ENCODE peak calls at places on chromosomes 2 and 18, in eight cellular contexts. One of them, this sample, is unnamed.

GRCh38 chr18:28494151-28494550 is 317.2 kb upstream of the CDH2 start:
- DNase-seq in HCT116: no peak
- DNase-seq in mammary epithelial cell: no peak
- DNase-seq in WERI-Rb-1: no peak
- DNase-seq in transverse colon: no peak
- DNase-seq in H9: no peak
- DNase-seq in lower lobe of right lung: no peak
- DNase-seq in neural progenitor cell: no peak
- DNase-seq in this sample: no peak

GRCh38 chr2:188976545-188977268 is 2.5 kb downstream of the COL3A1 start:
- DNase-seq in HCT116: peak; percentile 16
- DNase-seq in mammary epithelial cell: no peak
- DNase-seq in WERI-Rb-1: no peak
- DNase-seq in transverse colon: no peak
- DNase-seq in H9: no peak
- DNase-seq in lower lobe of right lung: no peak
- DNase-seq in neural progenitor cell: no peak
- DNase-seq in this sample: peak; percentile 8

GRCh38 chr18:13684546-13684945 is 41.8 kb downstream of the FAM210A start:
- DNase-seq in HCT116: no peak
- DNase-seq in mammary epithelial cell: no peak
- DNase-seq in WERI-Rb-1: no peak
- DNase-seq in transverse colon: no peak
- DNase-seq in H9: no peak
- DNase-seq in lower lobe of right lung: no peak
- DNase-seq in neural progenitor cell: no peak
- DNase-seq in this sample: no peak

GRCh38 chr2:73259276-73259675 is 25.0 kb downstream of the FBXO41 start:
- DNase-seq in HCT116: no peak
- DNase-seq in mammary epithelial cell: no peak
- DNase-seq in WERI-Rb-1: no peak
- DNase-seq in transverse colon: no peak
- DNase-seq in H9: no peak
- DNase-seq in lower lobe of right lung: no peak
- DNase-seq in neural progenitor cell: no peak
- DNase-seq in this sample: no peak

GRCh38 chr2:45177870-45178269 is 168.6 kb upstream of the SIX2 start:
- DNase-seq in HCT116: no peak
- DNase-seq in mammary epithelial cell: peak; percentile 97
- DNase-seq in WERI-Rb-1: no peak
- DNase-seq in transverse colon: no peak
- DNase-seq in H9: no peak
- DNase-seq in lower lobe of right lung: no peak
- DNase-seq in neural progenitor cell: no peak
- DNase-seq in this sample: peak; percentile 72

GRCh38 chr2:240429872-240430491 is 5.5 kb upstream of the GPC1 start:
- DNase-seq in HCT116: no peak
- DNase-seq in mammary epithelial cell: no peak
- DNase-seq in WERI-Rb-1: peak; percentile 32
- DNase-seq in transverse colon: no peak
- DNase-seq in H9: peak; percentile 39
- DNase-seq in lower lobe of right lung: peak; percentile 31
- DNase-seq in neural progenitor cell: no peak
- DNase-seq in this sample: no peak

GRCh38 chr18:59453468-59453961 is 94.5 kb upstream of the LMAN1 start:
- DNase-seq in HCT116: no peak
- DNase-seq in mammary epithelial cell: no peak
- DNase-seq in WERI-Rb-1: no peak
- DNase-seq in transverse colon: no peak
- DNase-seq in H9: no peak
- DNase-seq in lower lobe of right lung: no peak
- DNase-seq in neural progenitor cell: no peak
- DNase-seq in this sample: no peak

GRCh38 chr2:3566806-3567205 is 8.3 kb upstream of the RPS7 start:
- DNase-seq in HCT116: no peak
- DNase-seq in mammary epithelial cell: no peak
- DNase-seq in WERI-Rb-1: no peak
- DNase-seq in transverse colon: no peak
- DNase-seq in H9: no peak
- DNase-seq in lower lobe of right lung: no peak
- DNase-seq in neural progenitor cell: no peak
- DNase-seq in this sample: no peak

GRCh38 chr2:1517786-1518500 is 104.7 kb downstream of the TPO start:
- DNase-seq in HCT116: no peak
- DNase-seq in mammary epithelial cell: no peak
- DNase-seq in WERI-Rb-1: no peak
- DNase-seq in transverse colon: no peak
- DNase-seq in H9: no peak
- DNase-seq in lower lobe of right lung: no peak
- DNase-seq in neural progenitor cell: no peak
- DNase-seq in this sample: no peak

GRCh38 chr2:48755473-48755872 is at the start of gene LHCGR:
- DNase-seq in HCT116: no peak
- DNase-seq in mammary epithelial cell: no peak
- DNase-seq in WERI-Rb-1: no peak
- DNase-seq in transverse colon: no peak
- DNase-seq in H9: peak; percentile 74
- DNase-seq in lower lobe of right lung: peak; percentile 49
- DNase-seq in neural progenitor cell: peak; percentile 69
- DNase-seq in this sample: no peak

GRCh38 chr2:127572841-127573240 is 37.4 kb downstream of the MYO7B start:
- DNase-seq in HCT116: no peak
- DNase-seq in mammary epithelial cell: no peak
- DNase-seq in WERI-Rb-1: no peak
- DNase-seq in transverse colon: no peak
- DNase-seq in H9: no peak
- DNase-seq in lower lobe of right lung: no peak
- DNase-seq in neural progenitor cell: no peak
- DNase-seq in this sample: no peak

GRCh38 chr2:50143822-50144575 is 887.9 kb downstream of the NRXN1 start:
- DNase-seq in HCT116: no peak
- DNase-seq in mammary epithelial cell: peak; percentile 41
- DNase-seq in WERI-Rb-1: peak; percentile 19
- DNase-seq in transverse colon: no peak
- DNase-seq in H9: no peak
- DNase-seq in lower lobe of right lung: no peak
- DNase-seq in neural progenitor cell: peak; percentile 52
- DNase-seq in this sample: peak; percentile 45

GRCh38 chr2:64624108-64624610 is 29.6 kb downstream of the SERTAD2 start:
- DNase-seq in HCT116: no peak
- DNase-seq in mammary epithelial cell: no peak
- DNase-seq in WERI-Rb-1: no peak
- DNase-seq in transverse colon: no peak
- DNase-seq in H9: no peak
- DNase-seq in lower lobe of right lung: no peak
- DNase-seq in neural progenitor cell: no peak
- DNase-seq in this sample: no peak

GRCh38 chr2:64620661-64621060 is 33.1 kb downstream of the SERTAD2 start:
- DNase-seq in HCT116: no peak
- DNase-seq in mammary epithelial cell: no peak
- DNase-seq in WERI-Rb-1: no peak
- DNase-seq in transverse colon: no peak
- DNase-seq in H9: no peak
- DNase-seq in lower lobe of right lung: no peak
- DNase-seq in neural progenitor cell: no peak
- DNase-seq in this sample: no peak

GRCh38 chr2:64623232-64623879 is 30.4 kb downstream of the SERTAD2 start:
- DNase-seq in HCT116: no peak
- DNase-seq in mammary epithelial cell: no peak
- DNase-seq in WERI-Rb-1: no peak
- DNase-seq in transverse colon: no peak
- DNase-seq in H9: no peak
- DNase-seq in lower lobe of right lung: no peak
- DNase-seq in neural progenitor cell: no peak
- DNase-seq in this sample: no peak

GRCh38 chr2:64624862-64625261 is 28.9 kb downstream of the SERTAD2 start:
- DNase-seq in HCT116: no peak
- DNase-seq in mammary epithelial cell: no peak
- DNase-seq in WERI-Rb-1: no peak
- DNase-seq in transverse colon: no peak
- DNase-seq in H9: no peak
- DNase-seq in lower lobe of right lung: no peak
- DNase-seq in neural progenitor cell: no peak
- DNase-seq in this sample: no peak

GRCh38 chr2:64622443-64623231 is 31.1 kb downstream of the SERTAD2 start:
- DNase-seq in HCT116: no peak
- DNase-seq in mammary epithelial cell: no peak
- DNase-seq in WERI-Rb-1: no peak
- DNase-seq in transverse colon: no peak
- DNase-seq in H9: peak; percentile 59
- DNase-seq in lower lobe of right lung: no peak
- DNase-seq in neural progenitor cell: peak; percentile 63
- DNase-seq in this sample: no peak
- TF ChIP-seq CTCF in HCT116: no peak
- TF ChIP-seq CTCF in mammary epithelial cell: no peak
- TF ChIP-seq CTCF in WERI-Rb-1: peak; percentile 2
- TF ChIP-seq CTCF in transverse colon: no peak
- TF ChIP-seq CTCF in H9: peak; percentile 55
- TF ChIP-seq CTCF in lower lobe of right lung: peak; percentile 12
- TF ChIP-seq CTCF in neural progenitor cell: peak; percentile 42
- TF ChIP-seq CTCF in this sample: no peak

GRCh38 chr2:122542646-122543045 is 787.2 kb downstream of the TSN start:
- DNase-seq in HCT116: no peak
- DNase-seq in mammary epithelial cell: no peak
- DNase-seq in WERI-Rb-1: no peak
- DNase-seq in transverse colon: no peak
- DNase-seq in H9: no peak
- DNase-seq in lower lobe of right lung: no peak
- DNase-seq in neural progenitor cell: no peak
- DNase-seq in this sample: no peak
- H3K27ac ChIP-seq in HCT116: no peak overlapping the region
- H3K27ac ChIP-seq in mammary epithelial cell: no peak overlapping the region
- H3K27ac ChIP-seq in WERI-Rb-1: no peak overlapping the region
- H3K27ac ChIP-seq in transverse colon: no peak overlapping the region
- H3K27ac ChIP-seq in H9: no peak overlapping the region
- H3K27ac ChIP-seq in lower lobe of right lung: no peak overlapping the region
- H3K27ac ChIP-seq in neural progenitor cell: no peak overlapping the region
- H3K27ac ChIP-seq in this sample: no peak overlapping the region

GRCh38 chr18:26631135-26631534 is 82.8 kb upstream of the KCTD1 start:
- DNase-seq in HCT116: no peak
- DNase-seq in mammary epithelial cell: no peak
- DNase-seq in WERI-Rb-1: no peak
- DNase-seq in transverse colon: no peak
- DNase-seq in H9: no peak
- DNase-seq in lower lobe of right lung: no peak
- DNase-seq in neural progenitor cell: no peak
- DNase-seq in this sample: no peak

GRCh38 chr18:26624443-26624842 is 76.1 kb upstream of the KCTD1 start:
- DNase-seq in HCT116: no peak
- DNase-seq in mammary epithelial cell: no peak
- DNase-seq in WERI-Rb-1: no peak
- DNase-seq in transverse colon: no peak
- DNase-seq in H9: no peak
- DNase-seq in lower lobe of right lung: no peak
- DNase-seq in neural progenitor cell: no peak
- DNase-seq in this sample: no peak

DNA sequence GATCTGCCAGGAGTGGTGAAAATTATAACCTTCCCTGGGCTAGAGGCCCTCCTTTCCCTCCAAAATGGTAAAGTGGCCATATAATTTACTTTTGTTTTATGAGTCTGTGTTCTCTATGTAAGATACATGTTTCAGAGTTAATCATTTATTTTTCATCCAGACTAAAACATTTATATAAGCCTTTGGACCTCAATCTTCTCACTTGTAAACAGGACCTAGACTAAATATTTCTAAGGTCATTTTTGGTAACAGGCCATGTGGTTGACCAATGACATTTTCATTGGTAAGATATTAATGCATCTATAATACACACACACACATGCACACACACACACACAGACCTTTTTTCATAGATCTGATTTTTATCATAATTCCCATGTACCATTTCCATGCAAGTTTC is 79.7 kb upstream of the KCTD1 start:
- DNase-seq in HCT116: no peak
- DNase-seq in mammary epithelial cell: no peak
- DNase-seq in WERI-Rb-1: no peak
- DNase-seq in transverse colon: no peak
- DNase-seq in H9: no peak
- DNase-seq in lower lobe of right lung: no peak
- DNase-seq in neural progenitor cell: no peak
- DNase-seq in this sample: no peak
- TF ChIP-seq CTCF in HCT116: no peak
- TF ChIP-seq CTCF in mammary epithelial cell: no peak
- TF ChIP-seq CTCF in WERI-Rb-1: no peak
- TF ChIP-seq CTCF in transverse colon: no peak
- TF ChIP-seq CTCF in H9: no peak
- TF ChIP-seq CTCF in lower lobe of right lung: no peak
- TF ChIP-seq CTCF in neural progenitor cell: no peak
- TF ChIP-seq CTCF in this sample: no peak

DNA sequence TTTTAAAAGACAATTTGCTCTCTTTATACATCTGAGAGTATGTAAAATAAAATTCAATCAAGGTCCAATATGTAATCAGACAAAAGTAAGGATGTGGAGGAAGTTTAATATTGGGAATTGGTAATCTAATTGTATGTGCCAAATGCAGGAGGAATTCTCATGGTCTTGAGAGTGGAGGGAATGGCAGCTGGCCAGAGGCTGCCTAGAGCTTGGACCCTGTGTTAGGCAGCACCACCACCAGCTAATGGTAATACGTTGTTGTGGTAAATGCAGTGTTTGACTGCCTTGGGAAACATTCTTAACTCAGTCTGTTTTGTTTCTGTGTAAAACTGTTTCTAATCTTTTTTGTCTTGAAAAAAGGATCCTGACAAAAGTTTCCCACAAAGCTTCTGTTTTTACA is 30.0 kb downstream of the GALNT1 start:
- DNase-seq in HCT116: no peak
- DNase-seq in mammary epithelial cell: no peak
- DNase-seq in WERI-Rb-1: no peak
- DNase-seq in transverse colon: no peak
- DNase-seq in H9: no peak
- DNase-seq in lower lobe of right lung: no peak
- DNase-seq in neural progenitor cell: no peak
- DNase-seq in this sample: no peak
- H3K27ac ChIP-seq in HCT116: no peak overlapping the region
- H3K27ac ChIP-seq in mammary epithelial cell: no peak overlapping the region
- H3K27ac ChIP-seq in WERI-Rb-1: no peak overlapping the region
- H3K27ac ChIP-seq in transverse colon: no peak overlapping the region
- H3K27ac ChIP-seq in H9: no peak overlapping the region
- H3K27ac ChIP-seq in lower lobe of right lung: no peak overlapping the region
- H3K27ac ChIP-seq in neural progenitor cell: no peak overlapping the region
- H3K27ac ChIP-seq in this sample: no peak overlapping the region